ENCODE peak calls at places on chromosomes 7 and 10, in five cellular contexts. G is tibial nerve; X is astrocyte of the cerebellum; V is activated CD8-positive, alpha-beta T cell treated with anti-CD3 and anti-CD28 coated beads for 36 hours; H is body of pancreas. Q is an unnamed sample.
A peak's percentile ranks its signal among the peaks of the same experiment; 100 is the strongest.

GRCh38 chr7:34165927-34166550 is 260.7 kb downstream of the BMPER start:
- DNase-seq in V (no peak), G (no peak), H (no peak), X (peak; percentile 32), Q (no peak)

GRCh38 chr10:121524138-121524817 is 74.0 kb downstream of the FGFR2 start:
- DNase-seq in H (no peak), X (no peak), G (no peak), V (no peak), Q (no peak)

GRCh38 chr10:20963721-20964595 is 66.8 kb upstream of the NEBL start:
- DNase-seq in V (no peak), G (no peak), X (no peak), H (no peak), Q (no peak)

GRCh38 chr10:123141791-123142700 is 5.9 kb upstream of the HMX2 start:
- DNase-seq in X (no peak), G (no peak), H (no peak), V (no peak), Q (no peak)

GRCh38 chr10:114352653-114353298 is 51.5 kb downstream of the AFAP1L2 start:
- DNase-seq in H (no peak), V (no peak), X (no peak), G (no peak), Q (no peak)

GRCh38 chr10:132036153-132036886 is 29.4 kb upstream of the JAKMIP3 start:
- DNase-seq in G (no peak), X (no peak), H (peak; percentile 39), V (peak; percentile 19), Q (no peak)

GRCh38 chr7:114938785-114939184 is 16.9 kb downstream of the MDFIC start:
- DNase-seq in H (no peak), V (no peak), G (no peak), X (no peak), Q (no peak)

GRCh38 chr7:29287366-29287765 is 92.8 kb downstream of the CHN2 start:
- DNase-seq in X (peak; percentile 77), G (no peak), V (no peak), H (no peak), Q (no peak)

GRCh38 chr7:80879849-80880248 is 39.0 kb downstream of the SEMA3C start:
- DNase-seq in V (no peak), H (no peak), X (peak; percentile 36), G (no peak), Q (no peak)

GRCh38 chr10:46235705-46236536 is 50.9 kb upstream of the ANTXRL start:
- DNase-seq in V (no peak), H (no peak), X (no peak), G (no peak), Q (no peak)

GRCh38 chr7:1916621-1916970 is 246.5 kb downstream of the ELFN1 start:
- DNase-seq in G (no peak), H (no peak), V (no peak), X (no peak), Q (no peak)

DNA sequence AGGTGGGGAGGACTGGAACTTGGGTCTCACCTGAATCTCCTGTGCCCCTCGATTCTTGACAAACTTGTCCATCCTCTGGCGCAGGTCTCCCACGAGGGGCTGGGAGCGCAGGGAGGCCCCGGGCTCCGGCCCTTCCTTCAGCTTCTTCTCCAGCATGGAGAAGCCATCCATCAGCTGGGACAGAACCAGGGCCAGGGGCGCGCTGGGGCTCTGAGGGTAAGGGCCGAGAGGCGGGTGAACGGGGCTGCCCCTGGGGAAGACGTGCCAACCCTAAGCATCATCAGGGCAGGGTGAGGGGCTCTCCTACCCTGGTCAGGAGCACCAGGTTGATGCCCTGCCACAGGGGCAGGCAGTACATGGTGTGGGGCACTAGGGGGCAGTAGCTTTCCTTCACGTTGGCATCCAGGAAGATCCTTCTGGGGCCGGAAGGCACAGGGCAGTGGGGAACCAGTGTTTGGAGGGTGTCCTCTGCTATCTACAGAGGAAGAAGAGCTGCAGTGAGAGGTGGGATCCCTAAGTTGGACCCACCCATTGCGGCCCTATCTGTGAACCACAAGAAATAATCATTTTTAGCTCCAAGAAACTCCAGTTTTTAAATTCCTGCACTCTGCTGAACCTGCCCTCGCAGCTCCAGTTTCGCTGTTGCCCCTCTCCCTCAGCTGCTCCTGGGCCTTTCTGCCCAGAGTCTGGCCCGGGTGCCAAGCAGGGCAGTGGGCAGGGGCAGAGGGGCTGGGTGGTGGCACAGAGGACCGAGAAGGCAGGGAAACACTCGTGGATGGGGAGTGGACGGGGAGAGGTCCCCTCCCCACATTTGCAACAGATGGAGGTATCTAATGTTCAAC is 10.8 kb upstream of the PYROXD2 start:
- DNase-seq in X (no peak), G (no peak), H (peak; percentile 58), V (peak; percentile 70), Q (peak; percentile 64)
- TF ChIP-seq CTCF in X (peak; percentile 61), G (peak; percentile 43), H (peak; percentile 65), V (peak; percentile 80), Q (peak; percentile 64)

GRCh38 chr7:108459922-108460551 is 3.8 kb upstream of the NRCAM start:
- DNase-seq in X (no peak), G (no peak), V (peak; percentile 66), H (peak; percentile 55), Q (no peak)
- TF ChIP-seq CTCF in X (peak; percentile 69), G (peak; percentile 30), V (peak; percentile 58), H (peak; percentile 46), Q (no peak)

DNA sequence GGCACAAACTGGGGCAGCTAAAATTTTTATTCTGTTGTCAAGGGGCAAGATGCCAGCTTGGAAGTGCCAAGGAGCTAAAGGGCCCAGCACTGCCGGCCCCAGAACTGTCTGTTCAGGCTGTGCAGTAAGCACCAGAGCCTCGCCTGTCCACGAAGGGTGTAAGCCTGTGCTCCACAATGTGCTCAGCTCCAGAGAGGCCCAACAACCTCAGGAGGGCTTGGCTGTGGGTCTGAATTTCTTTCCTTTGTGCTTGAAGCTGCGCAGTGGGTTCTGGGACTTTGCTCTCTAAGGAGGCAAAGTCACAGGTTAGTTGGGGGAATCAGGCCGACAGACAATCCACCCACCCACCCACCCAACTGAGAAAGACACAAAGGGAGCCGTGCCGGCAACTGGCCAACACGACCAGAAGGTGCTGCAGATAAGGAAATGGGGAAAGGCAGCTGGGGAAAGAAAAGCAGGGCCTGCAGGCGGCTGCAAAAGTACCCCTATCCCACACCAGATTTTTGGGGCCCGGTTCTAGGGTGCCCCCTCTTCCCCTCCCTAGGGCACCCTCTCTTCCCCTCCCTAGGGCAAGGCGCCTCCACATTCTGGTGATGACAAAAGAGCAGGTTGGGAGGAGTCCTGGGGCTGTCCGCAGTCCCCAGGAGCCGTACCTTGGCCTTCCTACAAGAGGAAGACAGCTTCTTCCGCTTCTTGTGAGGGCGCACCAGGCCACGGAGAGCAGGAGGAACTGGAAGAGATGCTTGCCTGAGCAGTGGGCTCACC is 7.7 kb downstream of the DDX56 start:
- DNase-seq in X (no peak), V (no peak), G (no peak), H (no peak), Q (peak; percentile 40)
- TF ChIP-seq CTCF in X (no peak), V (no peak), G (no peak), H (no peak), Q (no peak)

DNA sequence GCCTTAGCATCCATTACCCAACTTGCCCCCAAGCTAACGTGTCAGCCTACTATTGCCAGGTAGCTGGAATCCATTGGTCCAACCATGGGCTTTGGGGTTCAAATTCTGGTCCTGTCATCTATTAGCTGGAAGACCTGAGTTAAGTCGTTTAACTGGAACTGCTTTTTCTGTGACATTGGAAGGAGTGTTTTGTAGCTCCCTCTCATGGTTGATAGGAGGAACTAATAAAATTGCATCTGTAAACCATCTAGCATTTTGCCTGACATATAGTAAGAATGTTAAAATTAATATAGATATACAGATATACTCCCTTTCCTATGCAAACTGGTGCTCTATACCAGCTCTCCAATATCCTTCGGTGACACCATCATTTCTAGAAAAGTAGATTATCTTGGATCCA is 23.8 kb upstream of the SLF2 start:
- DNase-seq in X (no peak), G (no peak), H (no peak), V (no peak), Q (no peak)
- TF ChIP-seq CTCF in X (no peak), G (no peak), H (no peak), V (peak; percentile 47), Q (no peak)

DNA sequence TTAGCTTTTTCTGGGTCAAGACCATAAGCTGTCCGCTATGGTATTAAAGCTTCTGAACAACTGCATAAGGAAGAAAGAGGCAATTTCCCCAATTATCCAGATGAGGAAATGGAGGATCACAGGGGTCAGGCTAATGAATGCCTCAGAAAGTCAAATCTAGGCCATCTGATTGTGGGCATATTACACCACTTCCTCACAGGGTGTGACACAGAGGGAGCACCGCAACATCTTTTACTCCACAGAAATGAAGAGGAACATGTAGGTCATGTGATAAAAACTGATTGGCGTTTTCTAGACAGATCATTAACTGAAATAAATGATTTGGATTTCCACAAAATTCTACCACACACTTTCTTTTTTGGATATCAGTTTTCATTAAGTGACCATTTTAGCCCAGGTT is 384.4 kb downstream of the PARD3 start:
- DNase-seq in X (no peak), V (no peak), G (no peak), H (no peak), Q (no peak)
- TF ChIP-seq CTCF in X (no peak), V (no peak), G (no peak), H (no peak), Q (no peak)

GRCh38 chr7:75691793-75692543 is 46.8 kb downstream of the HIP1 start:
- DNase-seq in X (no peak), V (no peak), H (no peak), G (no peak), Q (no peak)
- TF ChIP-seq CTCF in X (no peak), V (no peak), H (no peak), G (no peak), Q (no peak)

GRCh38 chr7:57305192-57305748 is 144.7 kb upstream of the ZNF716 start:
- DNase-seq in H (no peak), V (peak; percentile 1), G (no peak), X (no peak), Q (no peak)

DNA sequence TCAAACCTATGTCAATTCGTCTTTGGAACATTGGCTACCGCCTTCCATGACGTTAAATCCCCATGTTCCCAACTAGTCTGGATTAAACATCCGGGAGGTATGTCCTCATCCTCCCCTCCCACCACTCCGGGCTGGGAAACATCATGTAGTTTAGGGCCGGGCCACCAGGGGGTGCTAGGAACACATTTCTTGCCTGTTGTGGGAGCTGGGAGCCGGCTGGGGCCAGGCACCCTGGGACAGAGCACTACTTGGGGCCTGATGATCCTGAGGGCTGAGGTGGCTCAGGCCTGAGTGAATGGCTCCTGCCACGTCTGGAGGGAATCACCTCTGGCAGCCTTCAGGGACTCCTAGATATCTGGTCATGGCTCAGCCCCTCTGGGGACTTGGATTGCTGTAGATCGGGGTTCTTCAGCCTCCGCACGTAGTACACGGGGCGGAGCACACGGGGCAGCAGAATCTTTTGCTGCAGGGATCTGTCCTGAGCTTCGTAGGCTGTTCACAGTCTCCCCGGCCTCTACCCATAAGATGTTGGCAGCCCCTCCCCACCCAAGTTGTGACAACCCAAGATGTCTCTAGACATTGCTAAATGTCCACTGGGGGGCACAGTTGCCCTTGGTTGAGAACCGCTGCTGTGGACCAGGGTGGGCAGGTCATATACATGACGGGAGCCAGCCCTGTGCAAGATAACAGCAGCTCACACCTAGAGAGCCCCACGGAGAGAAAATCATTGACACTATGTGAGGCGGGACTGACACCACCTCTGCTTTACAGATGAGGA is 141.2 kb upstream of the ZNF716 start:
- DNase-seq in H (peak; percentile 16), G (no peak), V (peak; percentile 19), X (no peak), Q (no peak)
- TF ChIP-seq CTCF in H (no peak), G (no peak), V (peak; percentile 34), X (no peak), Q (no peak)

GRCh38 chr7:101669307-101669706 is 40.2 kb upstream of the MYL10 start:
- DNase-seq in H (no peak), V (peak; percentile 27), X (no peak), G (no peak), Q (no peak)
- TF ChIP-seq CTCF in H (no peak), V (no peak), X (peak; percentile 23), G (no peak), Q (no peak)

Q was measured in tibial artery.